ENCODE peak calls at places on chromosome 7, in seven cellular contexts. E is MM.1S; Y is CD8-positive, alpha-beta memory T cell; N is effector memory CD4-positive, alpha-beta T cell; U is HCT116; O is HAP-1; I is OCI-LY7. X is an unnamed sample.

GRCh38 chr7:88539977-88540376 is 219.5 kb upstream of the ZNF804B start:
- DNase-seq in E (no peak), Y (no peak), N (no peak), U (no peak), O (no peak), I (no peak), X (no peak)

GRCh38 chr7:135217645-135218509 is 6.6 kb upstream of the WDR91 start:
- DNase-seq in E (no peak), Y (no peak), N (no peak), U (no peak), O (no peak), I (no peak), X (no peak)

GRCh38 chr7:35705932-35706461 is 11.1 kb upstream of the HERPUD2 start:
- DNase-seq in E (no peak), Y (no peak), N (no peak), U (no peak), O (no peak), I (no peak), X (no peak)

GRCh38 chr7:148042935-148043334 is 547.6 kb upstream of the C7orf33 start:
- DNase-seq in E (no peak), Y (no peak), N (no peak), U (no peak), O (no peak), I (no peak), X (no peak)

GRCh38 chr7:47423196-47423595 is 158.7 kb downstream of the TNS3 start:
- DNase-seq in E (no peak), Y (no peak), N (no peak), U (no peak), O (no peak), I (no peak), X (no peak)

GRCh38 chr7:101935521-101936141 is 118.2 kb downstream of the CUX1 start:
- DNase-seq in E (no peak), Y (no peak), N (no peak), U (no peak), O (no peak), I (peak; percentile 65), X (peak; percentile 69)

GRCh38 chr7:29839302-29839701 is 33.0 kb downstream of the WIPF3 start:
- DNase-seq in E (no peak), Y (no peak), N (no peak), U (no peak), O (no peak), I (no peak), X (no peak)

GRCh38 chr7:30226593-30227268 is 57.7 kb upstream of the ZNRF2 start:
- DNase-seq in E (no peak), Y (no peak), N (no peak), U (peak; percentile 63), O (peak; percentile 71), I (no peak), X (peak; percentile 75)

GRCh38 chr7:113086928-113087277 is 276 bp upstream of the GPR85 start:
- DNase-seq in E (no peak), Y (no peak), N (no peak), U (no peak), O (no peak), I (no peak), X (no peak)

GRCh38 chr7:111018960-111019835 is 71.7 kb upstream of the LRRN3 start:
- DNase-seq in E (no peak), Y (no peak), N (no peak), U (no peak), O (peak; percentile 62), I (no peak), X (peak; percentile 19)

GRCh38 chr7:80661729-80662128 is 23.3 kb downstream of the CD36 start:
- DNase-seq in E (no peak), Y (no peak), N (no peak), U (no peak), O (peak; percentile 17), I (no peak), X (no peak)

GRCh38 chr7:13979671-13980438 is 9.6 kb downstream of the ETV1 start:
- DNase-seq in E (no peak), Y (no peak), N (no peak), U (no peak), O (no peak), I (no peak), X (no peak)

GRCh38 chr7:50589362-50589761 is 24.2 kb upstream of the DDC start:
- DNase-seq in E (peak; percentile 23), Y (no peak), N (no peak), U (no peak), O (no peak), I (no peak), X (no peak)

GRCh38 chr7:99393363-99394187 is 14.8 kb downstream of the PDAP1 start:
- DNase-seq in E (no peak), Y (no peak), N (no peak), U (no peak), O (no peak), I (no peak), X (no peak)

GRCh38 chr7:4837041-4837813 is 24.6 kb downstream of the PAPOLB start:
- DNase-seq in E (no peak), Y (no peak), N (no peak), U (no peak), O (no peak), I (no peak), X (no peak)

GRCh38 chr7:16046045-16046444 is 359.6 kb upstream of the MEOX2 start:
- DNase-seq in E (no peak), Y (no peak), N (no peak), U (no peak), O (no peak), I (no peak), X (no peak)

GRCh38 chr7:6252310-6252709 is 20.1 kb downstream of the CYTH3 start:
- DNase-seq in E (no peak), Y (no peak), N (no peak), U (no peak), O (no peak), I (no peak), X (no peak)
- H3K4me1 ChIP-seq in E (peaks cover 19% of the 10 kb centered on the region), Y (peaks cover 11% of the 10 kb centered on the region), N (peaks cover 3% of the 10 kb centered on the region), U (peaks cover 17% of the 10 kb centered on the region), O (peaks cover 7% of the 10 kb centered on the region), I (no peaks in the 10 kb centered on the region), X (peaks cover 6% of the 10 kb centered on the region)

GRCh38 chr7:27149817-27150567 is 2.4 kb downstream of the HOXA3 start:
- DNase-seq in E (no peak), Y (no peak), N (no peak), U (no peak), O (peak; percentile 40), I (peak; percentile 24), X (peak; percentile 61)
- H3K4me1 ChIP-seq in E (peaks cover 7% of the 10 kb centered on the region), Y (peaks cover 32% of the 10 kb centered on the region), N (peaks cover 31% of the 10 kb centered on the region), U (peaks cover 62% of the 10 kb centered on the region), O (peaks cover 22% of the 10 kb centered on the region), I (peaks cover 40% of the 10 kb centered on the region), X (peaks cover 41% of the 10 kb centered on the region)

GRCh38 chr7:2635810-2636701 is 4.3 kb downstream of the TTYH3 start:
- DNase-seq in E (no peak), Y (no peak), N (no peak), U (no peak), O (no peak), I (no peak), X (no peak)
- H3K4me1 ChIP-seq in E (no peaks in the 10 kb centered on the region), Y (peaks cover 25% of the 10 kb centered on the region), N (peaks cover 24% of the 10 kb centered on the region), U (peaks cover 26% of the 10 kb centered on the region), O (peaks cover 10% of the 10 kb centered on the region), I (peaks cover 42% of the 10 kb centered on the region), X (peaks cover 30% of the 10 kb centered on the region)

GRCh38 chr7:22787936-22788335 is 34.7 kb downstream of the TOMM7 start:
- DNase-seq in E (no peak), Y (no peak), N (no peak), U (no peak), O (no peak), I (no peak), X (no peak)

GRCh38 chr7:22784346-22784745 is 38.3 kb downstream of the TOMM7 start:
- DNase-seq in E (no peak), Y (no peak), N (no peak), U (no peak), O (no peak), I (no peak), X (no peak)

GRCh38 chr7:22783421-22783820 is 39.2 kb downstream of the TOMM7 start:
- DNase-seq in E (no peak), Y (no peak), N (no peak), U (no peak), O (no peak), I (no peak), X (no peak)

GRCh38 chr7:22782616-22783232 is 39.9 kb downstream of the TOMM7 start:
- DNase-seq in E (peak; percentile 66), Y (peak; percentile 52), N (peak; percentile 43), U (peak; percentile 48), O (peak; percentile 88), I (peak; percentile 75), X (no peak)

DNA sequence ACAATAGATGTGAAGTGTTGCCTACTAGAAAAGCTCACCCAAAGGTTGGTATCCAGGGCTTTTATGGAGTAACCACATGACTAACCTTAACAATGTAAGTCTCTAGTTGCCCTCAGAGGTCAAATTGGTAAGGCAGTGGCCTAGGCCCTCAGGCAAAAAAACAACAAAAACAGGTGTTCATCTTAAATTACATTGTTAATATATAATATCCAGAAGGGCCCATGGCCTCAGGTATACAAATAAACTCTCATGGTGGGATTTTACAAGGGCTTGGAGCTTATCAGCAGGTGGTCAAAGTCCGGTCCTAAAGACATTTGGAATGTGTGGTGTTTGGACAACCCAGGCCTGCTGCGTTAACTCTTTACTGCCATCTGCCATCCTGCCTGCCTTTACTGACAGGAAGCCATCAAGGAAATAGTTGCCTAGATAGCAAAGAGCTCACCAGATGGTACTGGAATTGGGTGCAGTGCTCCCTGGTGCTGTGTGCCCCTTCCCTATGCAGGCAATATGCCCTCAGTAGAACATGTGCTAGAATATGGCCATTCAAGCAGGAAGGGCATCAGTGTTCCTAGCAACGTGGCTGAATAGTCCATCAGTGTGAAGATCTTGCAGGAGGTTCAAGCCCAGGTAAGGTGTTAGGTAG is 36.2 kb downstream of the TOMM7 start:
- DNase-seq in E (no peak), Y (no peak), N (no peak), U (no peak), O (no peak), I (no peak), X (no peak)
- H3K4me1 ChIP-seq in E (no peaks in the 10 kb centered on the region), Y (no peaks in the 10 kb centered on the region), N (no peaks in the 10 kb centered on the region), U (peaks cover 10% of the 10 kb centered on the region), O (no peaks in the 10 kb centered on the region), I (no peaks in the 10 kb centered on the region), X (no peaks in the 10 kb centered on the region)

DNA sequence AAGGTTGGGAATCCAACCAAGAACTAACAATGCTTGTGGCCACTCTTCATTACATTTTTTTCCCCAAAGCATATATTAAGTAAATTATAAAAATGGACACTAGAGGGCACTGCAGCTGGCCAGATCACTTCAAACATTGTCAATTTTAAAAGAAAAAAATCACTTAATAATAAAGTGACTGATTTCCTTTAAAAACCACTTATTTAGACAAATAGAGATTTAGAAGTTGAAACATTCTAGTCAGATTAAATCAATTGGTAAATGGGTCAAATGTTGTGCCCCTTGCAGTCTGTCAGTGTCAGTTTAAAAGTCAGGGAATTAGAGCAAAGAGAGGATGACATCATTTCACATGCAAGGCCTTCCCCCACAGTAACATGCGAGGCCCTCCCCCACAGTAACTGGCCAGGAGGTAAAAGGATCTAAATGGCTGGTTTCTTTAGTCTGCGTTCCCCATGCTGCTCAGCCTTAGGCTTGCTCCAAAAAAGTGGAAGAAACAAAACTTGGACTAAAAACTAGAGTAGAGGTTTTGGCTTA is 177.9 kb downstream of the SKAP2 start:
- DNase-seq in E (peak; percentile 33), Y (no peak), N (no peak), U (peak; percentile 21), O (peak; percentile 74), I (peak; percentile 45), X (no peak)
- H3K4me1 ChIP-seq in E (peaks cover 53% of the 10 kb centered on the region), Y (no peaks in the 10 kb centered on the region), N (no peaks in the 10 kb centered on the region), U (peaks cover 11% of the 10 kb centered on the region), O (peaks cover 15% of the 10 kb centered on the region), I (peaks cover 12% of the 10 kb centered on the region), X (peaks cover 7% of the 10 kb centered on the region)

X was measured in mucosa of descending colon.